ENCODE peak calls at places on chromosomes 13 and 19, in seven cellular contexts. One of them, this sample, is unnamed. For H3K4me1, the result is how much of the 10 kb centered on the place peaks cover.

GRCh38 chr13:99182439-99182838 is 18.2 kb upstream of the UBAC2 start:
- DNase-seq in heart right ventricle: no peak
- DNase-seq in PC-9: no peak
- DNase-seq in ascending aorta: no peak
- DNase-seq in right atrium auricular region: no peak
- DNase-seq in uterus: no peak
- DNase-seq in effector memory CD4-positive, alpha-beta T cell: no peak
- DNase-seq in this sample: no peak

GRCh38 chr13:51894239-51894638 is 32.5 kb downstream of the CCDC70 start:
- DNase-seq in right atrium auricular region: no peak
- DNase-seq in ascending aorta: no peak
- DNase-seq in uterus: no peak
- DNase-seq in PC-9: no peak
- DNase-seq in heart right ventricle: no peak
- DNase-seq in effector memory CD4-positive, alpha-beta T cell: no peak
- DNase-seq in this sample: no peak

GRCh38 chr13:94079876-94080275 is 399.6 kb downstream of the DCT start:
- DNase-seq in right atrium auricular region: no peak
- DNase-seq in ascending aorta: no peak
- DNase-seq in heart right ventricle: no peak
- DNase-seq in PC-9: no peak
- DNase-seq in effector memory CD4-positive, alpha-beta T cell: no peak
- DNase-seq in uterus: no peak
- DNase-seq in this sample: no peak

GRCh38 chr19:51450730-51451307 is 7.4 kb downstream of the SIGLEC8 start:
- DNase-seq in uterus: no peak
- DNase-seq in PC-9: no peak
- DNase-seq in heart right ventricle: no peak
- DNase-seq in right atrium auricular region: no peak
- DNase-seq in ascending aorta: peak
- DNase-seq in effector memory CD4-positive, alpha-beta T cell: no peak
- DNase-seq in this sample: no peak

GRCh38 chr19:45395524-45396388 is 9.1 kb downstream of the PPP1R13L start:
- DNase-seq in PC-9: no peak
- DNase-seq in ascending aorta: no peak
- DNase-seq in heart right ventricle: no peak
- DNase-seq in uterus: no peak
- DNase-seq in effector memory CD4-positive, alpha-beta T cell: no peak
- DNase-seq in right atrium auricular region: no peak
- DNase-seq in this sample: no peak

GRCh38 chr13:89375839-89376238 is 1704.7 kb downstream of the SLITRK5 start:
- DNase-seq in uterus: no peak
- DNase-seq in ascending aorta: no peak
- DNase-seq in PC-9: no peak
- DNase-seq in heart right ventricle: no peak
- DNase-seq in right atrium auricular region: no peak
- DNase-seq in effector memory CD4-positive, alpha-beta T cell: no peak
- DNase-seq in this sample: no peak

GRCh38 chr13:96011291-96011875 is 41.8 kb downstream of the UGGT2 start:
- DNase-seq in PC-9: no peak
- DNase-seq in right atrium auricular region: no peak
- DNase-seq in uterus: no peak
- DNase-seq in ascending aorta: no peak
- DNase-seq in heart right ventricle: no peak
- DNase-seq in effector memory CD4-positive, alpha-beta T cell: no peak
- DNase-seq in this sample: no peak

GRCh38 chr19:19443283-19443682 is 37.8 kb downstream of the GATAD2A start:
- DNase-seq in right atrium auricular region: no peak
- DNase-seq in ascending aorta: no peak
- DNase-seq in uterus: no peak
- DNase-seq in PC-9: no peak
- DNase-seq in effector memory CD4-positive, alpha-beta T cell: no peak
- DNase-seq in heart right ventricle: no peak
- DNase-seq in this sample: no peak

GRCh38 chr13:58823701-58824100 is 1192.2 kb downstream of the PCDH17 start:
- DNase-seq in effector memory CD4-positive, alpha-beta T cell: no peak
- DNase-seq in uterus: no peak
- DNase-seq in right atrium auricular region: no peak
- DNase-seq in ascending aorta: no peak
- DNase-seq in heart right ventricle: no peak
- DNase-seq in PC-9: no peak
- DNase-seq in this sample: no peak

GRCh38 chr19:46254776-46255175 is 25.2 kb downstream of the IGFL1 start:
- DNase-seq in ascending aorta: no peak
- DNase-seq in uterus: no peak
- DNase-seq in PC-9: peak
- DNase-seq in right atrium auricular region: no peak
- DNase-seq in effector memory CD4-positive, alpha-beta T cell: no peak
- DNase-seq in heart right ventricle: no peak
- DNase-seq in this sample: no peak

GRCh38 chr13:114020750-114021463 is 47.0 kb upstream of the C13orf46 start:
- DNase-seq in heart right ventricle: peak
- DNase-seq in PC-9: no peak
- DNase-seq in uterus: no peak
- DNase-seq in right atrium auricular region: no peak
- DNase-seq in ascending aorta: no peak
- DNase-seq in effector memory CD4-positive, alpha-beta T cell: no peak
- DNase-seq in this sample: no peak

GRCh38 chr13:80040219-80040976 is 300.5 kb downstream of the SPRY2 start:
- DNase-seq in ascending aorta: no peak
- DNase-seq in heart right ventricle: no peak
- DNase-seq in PC-9: peak
- DNase-seq in right atrium auricular region: no peak
- DNase-seq in effector memory CD4-positive, alpha-beta T cell: no peak
- DNase-seq in uterus: no peak
- DNase-seq in this sample: no peak

GRCh38 chr19:23404676-23405075 is 9.4 kb upstream of the ZNF91 start:
- DNase-seq in uterus: no peak
- DNase-seq in effector memory CD4-positive, alpha-beta T cell: no peak
- DNase-seq in PC-9: no peak
- DNase-seq in heart right ventricle: no peak
- DNase-seq in ascending aorta: no peak
- DNase-seq in right atrium auricular region: no peak
- DNase-seq in this sample: no peak

GRCh38 chr19:19747357-19748220 is 14.7 kb upstream of the ZNF14 start:
- DNase-seq in PC-9: no peak
- DNase-seq in uterus: no peak
- DNase-seq in ascending aorta: peak
- DNase-seq in right atrium auricular region: peak
- DNase-seq in effector memory CD4-positive, alpha-beta T cell: no peak
- DNase-seq in heart right ventricle: no peak
- DNase-seq in this sample: no peak

GRCh38 chr13:52925221-52925620 is 76.8 kb upstream of the PCDH8 start:
- DNase-seq in heart right ventricle: peak
- DNase-seq in uterus: no peak
- DNase-seq in effector memory CD4-positive, alpha-beta T cell: no peak
- DNase-seq in right atrium auricular region: no peak
- DNase-seq in ascending aorta: no peak
- DNase-seq in PC-9: no peak
- DNase-seq in this sample: no peak

GRCh38 chr13:66780814-66781213 is 449.3 kb downstream of the PCDH9 start:
- DNase-seq in effector memory CD4-positive, alpha-beta T cell: no peak
- DNase-seq in heart right ventricle: no peak
- DNase-seq in ascending aorta: no peak
- DNase-seq in PC-9: no peak
- DNase-seq in uterus: no peak
- DNase-seq in right atrium auricular region: no peak
- DNase-seq in this sample: no peak

GRCh38 chr13:66775196-66775595 is 454.9 kb downstream of the PCDH9 start:
- DNase-seq in uterus: no peak
- DNase-seq in heart right ventricle: no peak
- DNase-seq in right atrium auricular region: no peak
- DNase-seq in ascending aorta: no peak
- DNase-seq in PC-9: no peak
- DNase-seq in effector memory CD4-positive, alpha-beta T cell: no peak
- DNase-seq in this sample: no peak

GRCh38 chr13:66774046-66774445 is 456.1 kb downstream of the PCDH9 start:
- DNase-seq in ascending aorta: no peak
- DNase-seq in effector memory CD4-positive, alpha-beta T cell: no peak
- DNase-seq in right atrium auricular region: no peak
- DNase-seq in uterus: no peak
- DNase-seq in PC-9: no peak
- DNase-seq in heart right ventricle: no peak
- DNase-seq in this sample: no peak

DNA sequence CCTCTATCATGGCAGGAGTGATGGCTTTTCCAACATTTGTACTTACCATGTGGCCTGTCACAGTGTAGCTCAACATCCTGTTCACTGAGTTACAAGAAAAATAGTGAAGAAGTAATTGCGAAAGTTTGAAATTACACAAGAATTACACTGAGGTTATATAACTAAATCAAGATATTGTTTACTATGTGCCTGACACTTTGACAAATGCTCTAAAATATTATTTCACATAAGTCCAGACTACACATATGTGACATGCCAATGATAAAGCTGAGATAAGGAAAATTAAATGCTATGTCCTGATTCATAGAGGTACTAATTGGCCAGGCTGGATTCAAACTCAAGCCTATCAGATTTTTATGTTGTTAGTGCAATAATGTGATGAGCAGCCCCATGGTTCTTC is 451.7 kb downstream of the PCDH9 start:
- DNase-seq in effector memory CD4-positive, alpha-beta T cell: no peak
- DNase-seq in ascending aorta: no peak
- DNase-seq in PC-9: no peak
- DNase-seq in right atrium auricular region: no peak
- DNase-seq in heart right ventricle: no peak
- DNase-seq in uterus: no peak
- DNase-seq in this sample: no peak
- H3K4me1 ChIP-seq in effector memory CD4-positive, alpha-beta T cell: under half
- H3K4me1 ChIP-seq in ascending aorta: under half
- H3K4me1 ChIP-seq in PC-9: under half
- H3K4me1 ChIP-seq in right atrium auricular region: under half
- H3K4me1 ChIP-seq in heart right ventricle: under half
- H3K4me1 ChIP-seq in uterus: under half
- H3K4me1 ChIP-seq in this sample: under half

DNA sequence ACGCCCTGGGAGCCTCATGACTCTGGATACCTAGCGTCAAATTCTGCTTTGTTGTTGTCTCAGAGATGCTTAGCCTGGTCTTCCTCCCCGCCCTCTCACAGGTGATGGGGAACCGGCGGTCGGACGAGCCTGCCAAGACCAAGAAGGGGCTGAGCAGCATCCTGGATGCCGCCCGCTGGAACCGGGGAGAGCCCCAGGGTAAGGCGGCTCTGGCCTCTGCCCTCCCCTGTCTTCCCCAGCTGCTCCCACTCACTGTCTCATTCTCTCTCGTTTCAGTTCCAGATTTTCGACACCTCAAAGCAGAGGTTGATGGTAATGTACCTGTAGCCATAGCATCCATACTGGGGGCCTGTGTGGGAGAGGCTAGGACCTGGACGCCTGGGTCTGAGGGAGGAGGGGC is 11.4 kb downstream of the ARHGEF1 start:
- DNase-seq in ascending aorta: no peak
- DNase-seq in PC-9: no peak
- DNase-seq in heart right ventricle: no peak
- DNase-seq in effector memory CD4-positive, alpha-beta T cell: no peak
- DNase-seq in right atrium auricular region: no peak
- DNase-seq in uterus: no peak
- DNase-seq in this sample: no peak
- H3K4me1 ChIP-seq in ascending aorta: under half
- H3K4me1 ChIP-seq in PC-9: under half
- H3K4me1 ChIP-seq in heart right ventricle: under half
- H3K4me1 ChIP-seq in effector memory CD4-positive, alpha-beta T cell: under half
- H3K4me1 ChIP-seq in right atrium auricular region: under half
- H3K4me1 ChIP-seq in uterus: under half
- H3K4me1 ChIP-seq in this sample: under half

DNA sequence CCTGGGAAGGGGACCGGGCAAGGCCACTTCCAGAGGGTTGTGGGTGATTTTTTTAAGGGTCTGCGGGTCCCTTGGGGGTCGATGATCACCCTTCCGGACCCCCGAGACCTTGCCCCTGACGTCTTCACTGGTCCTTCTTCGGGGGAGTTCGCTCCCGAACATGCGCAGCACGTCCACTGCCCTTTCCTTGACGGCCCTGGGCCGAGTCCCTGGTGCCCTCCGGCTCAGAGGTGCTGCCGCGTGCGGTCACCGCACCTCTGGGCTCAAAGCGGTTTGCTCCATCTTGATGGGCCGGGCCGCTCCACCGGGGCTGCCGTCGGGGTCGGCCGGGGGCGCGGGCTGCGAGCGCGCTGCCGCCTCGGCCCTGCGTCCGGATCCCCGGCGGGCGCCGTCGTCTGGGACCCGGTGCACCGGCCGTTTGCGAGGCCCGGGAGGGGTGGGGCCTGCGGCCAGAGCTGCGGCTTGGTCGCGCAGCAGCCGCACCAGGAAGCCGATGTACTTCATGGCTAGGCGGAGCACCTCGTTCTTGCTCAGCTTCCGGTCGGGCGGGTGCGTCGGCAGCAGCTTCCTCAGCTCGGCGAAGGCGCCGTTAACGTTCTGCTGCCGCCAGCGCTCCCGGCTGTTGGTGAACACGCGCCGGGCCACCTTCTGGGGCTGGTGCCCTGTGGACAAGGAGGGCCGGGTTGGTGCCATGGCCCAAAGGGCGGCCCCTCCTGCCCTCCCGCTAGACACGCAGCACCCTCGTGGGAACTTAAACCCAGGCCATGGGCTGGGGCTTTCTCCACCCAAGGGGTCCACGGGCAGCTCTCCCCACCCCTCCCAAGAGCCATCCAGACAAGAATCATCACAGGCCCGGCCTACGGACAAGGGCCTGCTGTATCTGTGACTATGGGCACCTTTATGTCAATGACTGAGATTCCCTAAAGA is 3.3 kb downstream of the LYL1 start:
- DNase-seq in PC-9: no peak
- DNase-seq in uterus: peak
- DNase-seq in ascending aorta: peak
- DNase-seq in effector memory CD4-positive, alpha-beta T cell: peak
- DNase-seq in heart right ventricle: peak
- DNase-seq in right atrium auricular region: no peak
- DNase-seq in this sample: peak
- H3K4me1 ChIP-seq in PC-9: under half
- H3K4me1 ChIP-seq in uterus: under half
- H3K4me1 ChIP-seq in ascending aorta: under half
- H3K4me1 ChIP-seq in effector memory CD4-positive, alpha-beta T cell: half or more
- H3K4me1 ChIP-seq in heart right ventricle: half or more
- H3K4me1 ChIP-seq in right atrium auricular region: half or more
- H3K4me1 ChIP-seq in this sample: under half

GRCh38 chr19:48629599-48630288 is 7.4 kb downstream of the DBP start:
- DNase-seq in heart right ventricle: peak
- DNase-seq in ascending aorta: no peak
- DNase-seq in uterus: peak
- DNase-seq in right atrium auricular region: peak
- DNase-seq in PC-9: no peak
- DNase-seq in effector memory CD4-positive, alpha-beta T cell: no peak
- DNase-seq in this sample: no peak

GRCh38 chr19:48627865-48628314 is 8.6 kb downstream of the SPHK2 start:
- DNase-seq in heart right ventricle: no peak
- DNase-seq in effector memory CD4-positive, alpha-beta T cell: no peak
- DNase-seq in uterus: no peak
- DNase-seq in ascending aorta: no peak
- DNase-seq in PC-9: no peak
- DNase-seq in right atrium auricular region: no peak
- DNase-seq in this sample: no peak

GRCh38 chr19:48627211-48627864 is 8.0 kb downstream of the SPHK2 start:
- DNase-seq in ascending aorta: no peak
- DNase-seq in uterus: no peak
- DNase-seq in PC-9: peak
- DNase-seq in right atrium auricular region: no peak
- DNase-seq in effector memory CD4-positive, alpha-beta T cell: no peak
- DNase-seq in heart right ventricle: no peak
- DNase-seq in this sample: peak

GRCh38 chr19:48629297-48629598 is 7.9 kb downstream of the DBP start:
- DNase-seq in uterus: no peak
- DNase-seq in PC-9: no peak
- DNase-seq in right atrium auricular region: no peak
- DNase-seq in effector memory CD4-positive, alpha-beta T cell: no peak
- DNase-seq in heart right ventricle: no peak
- DNase-seq in ascending aorta: no peak
- DNase-seq in this sample: no peak

GRCh38 chr19:48628486-48629296 is 8.5 kb downstream of the DBP start:
- DNase-seq in PC-9: no peak
- DNase-seq in right atrium auricular region: no peak
- DNase-seq in heart right ventricle: no peak
- DNase-seq in uterus: no peak
- DNase-seq in effector memory CD4-positive, alpha-beta T cell: no peak
- DNase-seq in ascending aorta: no peak
- DNase-seq in this sample: no peak
- H3K4me1 ChIP-seq in PC-9: under half
- H3K4me1 ChIP-seq in right atrium auricular region: half or more
- H3K4me1 ChIP-seq in heart right ventricle: half or more
- H3K4me1 ChIP-seq in uterus: under half
- H3K4me1 ChIP-seq in effector memory CD4-positive, alpha-beta T cell: under half
- H3K4me1 ChIP-seq in ascending aorta: under half
- H3K4me1 ChIP-seq in this sample: under half